ENCODE peak calls at places on chromosomes 7 and 10, in six cellular contexts. K is IMR-90, A is neuronal stem cell, V is trophoblast cell, F is H1, Z is mesenchymal stem cell. L is an unnamed sample.

GRCh38 chr10:126243976-126244375 is 144.3 kb downstream of the ADAM12 start:
- DNase-seq in K (peak; percentile 95), F (no peak), Z (no peak), A (no peak), V (no peak), L (no peak)

GRCh38 chr10:12350167-12350872 is 973 bp downstream of the CAMK1D start:
- DNase-seq in F (no peak), K (peak; percentile 45), V (peak; percentile 28), A (peak; percentile 33), Z (peak; percentile 71), L (peak; percentile 45)

GRCh38 chr7:44757311-44757710 is 8.7 kb downstream of the ZMIZ2 start:
- DNase-seq in K (no peak), A (no peak), F (no peak), V (no peak), Z (no peak), L (no peak)

GRCh38 chr7:85628187-85628586 is 441.3 kb upstream of the SEMA3D start:
- DNase-seq in F (no peak), Z (no peak), V (no peak), A (no peak), K (no peak), L (no peak)

GRCh38 chr7:99372275-99373085 is 2.0 kb upstream of the ARPC1B start:
- DNase-seq in V (peak; percentile 93), F (no peak), K (peak; percentile 47), Z (peak; percentile 57), A (no peak), L (no peak)

GRCh38 chr7:91913612-91914011 is 27.1 kb upstream of the AKAP9 start:
- DNase-seq in Z (no peak), F (no peak), V (no peak), K (peak; percentile 52), A (no peak), L (no peak)

GRCh38 chr7:680411-681127 is 45.9 kb upstream of the DNAAF5 start:
- DNase-seq in A (no peak), Z (no peak), V (no peak), F (no peak), K (no peak), L (no peak)

GRCh38 chr10:689433-690226 is at the start of gene DIP2C:
- DNase-seq in A (peak; percentile 77), F (peak; percentile 71), Z (peak; percentile 79), V (peak; percentile 80), K (peak; percentile 77), L (peak; percentile 65)

GRCh38 chr7:126578338-126578737 is 674.4 kb downstream of the GRM8 start:
- DNase-seq in V (no peak), A (no peak), K (no peak), F (no peak), Z (no peak), L (no peak)

GRCh38 chr10:69413221-69413865 is 3.4 kb downstream of the TACR2 start:
- DNase-seq in F (peak; percentile 83), V (peak; percentile 29), Z (peak; percentile 81), K (peak; percentile 70), A (peak; percentile 59), L (peak; percentile 89)

DNA sequence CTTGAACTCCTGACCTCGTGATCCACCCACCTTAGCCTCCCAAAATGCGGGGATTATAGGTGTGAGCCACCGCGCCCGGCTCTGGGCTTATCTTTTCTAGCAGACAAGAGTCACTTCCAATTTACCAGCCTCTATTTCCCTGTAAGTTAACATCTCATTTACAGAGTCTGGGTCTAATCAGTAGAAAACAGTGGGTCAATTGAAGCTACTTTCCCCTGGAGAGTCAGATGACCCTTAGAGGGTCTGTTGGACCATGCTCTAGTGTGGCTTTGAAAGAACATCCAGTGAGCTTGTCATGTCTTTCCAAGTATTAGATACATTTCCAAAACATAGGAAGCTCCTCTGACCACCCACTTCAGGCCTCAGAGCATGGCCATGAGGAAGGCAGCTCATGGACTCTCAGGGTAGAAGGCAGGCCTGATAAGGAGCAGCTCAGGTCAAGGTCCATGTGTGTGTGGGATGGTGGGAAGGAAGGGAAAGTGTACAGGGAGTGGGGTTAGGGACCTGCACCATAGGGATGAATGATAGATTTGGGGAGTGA is 27.6 kb upstream of the RBM20 start:
- DNase-seq in F (no peak), A (no peak), Z (no peak), V (no peak), K (no peak), L (no peak)
- H3K9me3 ChIP-seq in F (no peaks in the 10 kb centered on the region), A (no peaks in the 10 kb centered on the region), Z (no peaks in the 10 kb centered on the region), V (no peaks in the 10 kb centered on the region), K (no peaks in the 10 kb centered on the region), L (no peaks in the 10 kb centered on the region)

GRCh38 chr10:16640153-16640552 is 118.5 kb upstream of the C1QL3 start:
- DNase-seq in K (no peak), Z (no peak), F (no peak), V (no peak), A (no peak), L (no peak)
- H3K14ac ChIP-seq in K (no peak overlapping the region), Z (no peak overlapping the region), F (no peak overlapping the region), V (no peak overlapping the region), A (no peak overlapping the region), L (no peak overlapping the region)

DNA sequence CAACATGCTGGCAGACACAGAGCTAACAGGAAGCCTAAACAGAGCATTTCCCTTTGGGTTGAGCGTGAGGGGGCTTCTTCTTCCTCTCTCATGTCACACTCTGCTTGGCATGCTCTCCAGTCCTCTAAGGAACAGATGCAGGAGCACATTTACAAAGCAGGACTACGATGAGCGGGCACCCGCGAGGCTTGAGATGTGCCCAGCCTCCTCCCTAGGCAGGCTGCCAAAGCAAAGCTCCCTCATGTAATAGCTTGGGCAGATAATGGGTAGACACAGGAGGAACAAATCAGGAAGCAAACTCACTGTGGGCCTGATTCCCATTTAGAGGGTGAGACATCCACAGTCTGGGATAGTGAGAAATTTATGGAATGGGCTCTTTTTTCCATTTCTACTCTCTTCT is 519.1 kb downstream of the NRG3 start:
- DNase-seq in A (no peak), Z (no peak), K (no peak), F (no peak), V (no peak), L (no peak)
- H3K9me3 ChIP-seq in A (no peaks in the 10 kb centered on the region), Z (no peaks in the 10 kb centered on the region), K (peaks cover 12% of the 10 kb centered on the region), F (no peaks in the 10 kb centered on the region), V (no peaks in the 10 kb centered on the region), L (no peaks in the 10 kb centered on the region)

GRCh38 chr7:81684513-81685262 is 85.2 kb downstream of the HGF start:
- DNase-seq in Z (peak; percentile 100), A (peak; percentile 20), K (peak; percentile 100), V (peak; percentile 71), F (no peak), L (no peak)

GRCh38 chr7:81682873-81683272 is 87.0 kb downstream of the HGF start:
- DNase-seq in V (no peak), F (no peak), K (no peak), Z (peak; percentile 57), A (no peak), L (no peak)

GRCh38 chr7:81687062-81687461 is 82.8 kb downstream of the HGF start:
- DNase-seq in V (no peak), A (no peak), F (no peak), Z (no peak), K (peak; percentile 47), L (no peak)

GRCh38 chr7:81688622-81689411 is 81.0 kb downstream of the HGF start:
- DNase-seq in F (no peak), K (no peak), Z (no peak), V (no peak), A (no peak), L (no peak)

DNA sequence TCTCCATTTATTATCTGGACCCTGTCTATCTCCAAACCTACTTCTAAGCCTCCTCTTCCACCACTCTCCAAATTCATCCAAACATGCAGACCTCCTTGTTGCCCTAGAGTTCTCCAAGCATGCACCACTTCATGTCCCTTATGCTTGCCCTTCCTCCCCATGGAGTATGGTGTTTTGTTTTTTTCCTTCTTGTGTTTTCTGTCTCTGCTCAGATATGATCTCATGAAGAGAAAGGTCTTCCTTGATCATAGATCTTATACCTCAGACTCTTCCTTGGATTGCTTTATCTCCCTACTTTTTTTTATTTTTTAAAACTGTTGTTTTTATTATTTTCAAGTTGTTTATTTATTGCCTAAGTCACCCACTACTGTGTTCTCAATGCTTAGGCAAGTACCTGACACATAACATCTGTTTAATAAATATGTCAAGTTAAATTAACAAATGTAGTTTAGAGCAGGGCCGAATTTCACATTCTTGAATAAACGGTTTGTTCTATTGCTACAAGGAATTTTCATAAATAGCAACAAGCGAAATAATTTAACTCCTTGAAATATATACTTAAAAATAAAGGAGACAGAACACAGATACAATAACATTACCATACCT is 84.5 kb downstream of the HGF start:
- DNase-seq in A (no peak), F (no peak), K (peak; percentile 57), Z (no peak), V (no peak), L (no peak)
- H3K14ac ChIP-seq in A (no peak overlapping the region), F (no peak overlapping the region), K (peak overlapping the region; percentile 99), Z (no peak overlapping the region), V (no peak overlapping the region), L (no peak overlapping the region)

DNA sequence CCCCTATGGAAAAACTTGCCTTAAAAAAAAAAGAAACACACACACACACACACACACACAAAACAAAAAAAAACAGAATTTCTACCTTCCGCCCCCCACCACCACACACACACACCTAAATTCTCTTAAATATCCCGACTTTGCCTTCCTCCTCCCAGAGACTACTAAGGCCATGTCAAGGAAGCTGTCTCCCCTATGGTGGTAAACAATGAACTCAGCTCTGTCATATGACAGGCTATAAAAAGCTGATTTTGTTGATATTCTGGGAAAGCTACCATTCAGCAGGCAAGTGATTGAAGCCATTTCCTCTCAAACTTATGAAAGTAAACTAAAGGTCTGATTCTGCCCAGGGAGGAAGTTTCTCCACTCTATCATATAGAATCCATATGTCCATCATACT is 471.0 kb downstream of the GFRA1 start:
- DNase-seq in Z (peak; percentile 57), V (no peak), F (no peak), A (no peak), K (peak; percentile 3), L (no peak)
- H3K9me3 ChIP-seq in Z (no peaks in the 10 kb centered on the region), V (no peaks in the 10 kb centered on the region), F (no peaks in the 10 kb centered on the region), A (no peaks in the 10 kb centered on the region), K (no peaks in the 10 kb centered on the region), L (no peaks in the 10 kb centered on the region)

GRCh38 chr10:76668013-76668370 is 969.6 kb downstream of the KCNMA1 start:
- DNase-seq in A (no peak), F (no peak), K (no peak), V (no peak), Z (no peak), L (no peak)
- H3K14ac ChIP-seq in A (no peak overlapping the region), F (no peak overlapping the region), K (no peak overlapping the region), V (no peak overlapping the region), Z (no peak overlapping the region), L (no peak overlapping the region)

DNA sequence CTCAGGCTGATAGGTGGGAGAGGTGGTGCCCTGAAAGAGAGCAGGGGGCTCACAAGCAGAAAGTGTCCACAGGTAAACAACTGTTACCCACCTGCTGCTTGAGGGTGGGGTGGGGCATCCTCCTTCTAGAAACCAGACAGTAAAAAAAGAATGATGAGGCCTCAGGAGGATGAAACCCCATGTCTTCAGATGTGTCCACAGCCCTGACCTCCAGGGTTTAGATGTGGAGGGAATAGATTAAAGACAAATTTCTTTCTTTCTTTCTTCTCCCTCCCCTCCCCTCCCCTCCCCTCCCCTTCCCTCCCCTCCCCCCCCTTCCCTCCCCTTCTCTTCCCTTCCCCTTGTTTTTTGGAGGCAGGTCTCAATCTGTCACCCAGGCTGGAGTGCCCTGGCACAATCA is 333.5 kb upstream of the NUPR2 start:
- DNase-seq in F (no peak), A (no peak), K (no peak), V (no peak), Z (no peak), L (no peak)
- H3K9me3 ChIP-seq in F (peaks cover 32% of the 10 kb centered on the region), A (peaks cover 9% of the 10 kb centered on the region), K (peaks cover 21% of the 10 kb centered on the region), V (peaks cover 18% of the 10 kb centered on the region), Z (peaks cover 39% of the 10 kb centered on the region), L (peaks cover 73% of the 10 kb centered on the region)

L was measured in H9.